ENCODE peak calls at places on chromosomes 13 and 19, in ten cellular contexts. One of them, this sample, is unnamed.
A peak's percentile ranks its signal among the peaks of the same experiment; 100 is the strongest.

GRCh38 chr19:14440049-14440448 is 6.9 kb downstream of the PKN1 start:
- DNase-seq in ovary: no peak
- DNase-seq in right lobe of liver: peak; percentile 75
- DNase-seq in sigmoid colon: peak; percentile 78
- DNase-seq in H1: no peak
- DNase-seq in tibial nerve: peak; percentile 33
- DNase-seq in Peyer's patch: peak; percentile 71
- DNase-seq in A549: no peak
- DNase-seq in body of pancreas: peak; percentile 70
- DNase-seq in IMR-90: no peak
- DNase-seq in this sample: peak; percentile 31

GRCh38 chr13:111614613-111615012 is 294.2 kb downstream of the TEX29 start:
- DNase-seq in ovary: no peak
- DNase-seq in right lobe of liver: peak; percentile 64
- DNase-seq in sigmoid colon: no peak
- DNase-seq in H1: no peak
- DNase-seq in tibial nerve: no peak
- DNase-seq in Peyer's patch: no peak
- DNase-seq in A549: no peak
- DNase-seq in body of pancreas: no peak
- DNase-seq in IMR-90: no peak
- DNase-seq in this sample: no peak

GRCh38 chr19:23943411-23943810 is 28.7 kb downstream of the ZNF726 start:
- DNase-seq in ovary: no peak
- DNase-seq in right lobe of liver: no peak
- DNase-seq in sigmoid colon: no peak
- DNase-seq in H1: no peak
- DNase-seq in tibial nerve: no peak
- DNase-seq in Peyer's patch: no peak
- DNase-seq in A549: no peak
- DNase-seq in body of pancreas: no peak
- DNase-seq in IMR-90: no peak
- DNase-seq in this sample: no peak

GRCh38 chr19:42683917-42684513 is 56.3 kb downstream of the PSG3 start:
- DNase-seq in ovary: no peak
- DNase-seq in right lobe of liver: no peak
- DNase-seq in sigmoid colon: no peak
- DNase-seq in H1: no peak
- DNase-seq in tibial nerve: no peak
- DNase-seq in Peyer's patch: no peak
- DNase-seq in A549: peak; percentile 63
- DNase-seq in body of pancreas: no peak
- DNase-seq in IMR-90: peak; percentile 31
- DNase-seq in this sample: no peak

GRCh38 chr13:75907044-75907443 is 270.9 kb downstream of the LMO7 start:
- DNase-seq in ovary: no peak
- DNase-seq in right lobe of liver: no peak
- DNase-seq in sigmoid colon: no peak
- DNase-seq in H1: no peak
- DNase-seq in tibial nerve: no peak
- DNase-seq in Peyer's patch: no peak
- DNase-seq in A549: no peak
- DNase-seq in body of pancreas: no peak
- DNase-seq in IMR-90: no peak
- DNase-seq in this sample: no peak

GRCh38 chr13:33111414-33112110 is 95.3 kb downstream of the KL start:
- DNase-seq in ovary: no peak
- DNase-seq in right lobe of liver: no peak
- DNase-seq in sigmoid colon: peak; percentile 74
- DNase-seq in H1: no peak
- DNase-seq in tibial nerve: no peak
- DNase-seq in Peyer's patch: no peak
- DNase-seq in A549: no peak
- DNase-seq in body of pancreas: no peak
- DNase-seq in IMR-90: peak; percentile 61
- DNase-seq in this sample: peak; percentile 53

GRCh38 chr13:99214232-99214631 is 13.6 kb downstream of the UBAC2 start:
- DNase-seq in ovary: no peak
- DNase-seq in right lobe of liver: no peak
- DNase-seq in sigmoid colon: no peak
- DNase-seq in H1: no peak
- DNase-seq in tibial nerve: no peak
- DNase-seq in Peyer's patch: no peak
- DNase-seq in A549: no peak
- DNase-seq in body of pancreas: no peak
- DNase-seq in IMR-90: no peak
- DNase-seq in this sample: no peak

GRCh38 chr13:31742102-31742695 is 2.9 kb downstream of the RXFP2 start:
- DNase-seq in ovary: peak; percentile 63
- DNase-seq in right lobe of liver: peak; percentile 70
- DNase-seq in sigmoid colon: peak; percentile 77
- DNase-seq in H1: peak; percentile 36
- DNase-seq in tibial nerve: peak; percentile 49
- DNase-seq in Peyer's patch: peak; percentile 53
- DNase-seq in A549: peak; percentile 50
- DNase-seq in body of pancreas: peak; percentile 59
- DNase-seq in IMR-90: peak; percentile 69
- DNase-seq in this sample: peak; percentile 72

GRCh38 chr19:29625316-29625715 is 19.2 kb downstream of the POP4 start:
- DNase-seq in ovary: no peak
- DNase-seq in right lobe of liver: no peak
- DNase-seq in sigmoid colon: no peak
- DNase-seq in H1: no peak
- DNase-seq in tibial nerve: no peak
- DNase-seq in Peyer's patch: no peak
- DNase-seq in A549: no peak
- DNase-seq in body of pancreas: peak; percentile 61
- DNase-seq in IMR-90: no peak
- DNase-seq in this sample: no peak

GRCh38 chr19:19464339-19465098 is 50.8 kb downstream of the TSSK6 start:
- DNase-seq in ovary: peak; percentile 46
- DNase-seq in right lobe of liver: no peak
- DNase-seq in sigmoid colon: no peak
- DNase-seq in H1: no peak
- DNase-seq in tibial nerve: no peak
- DNase-seq in Peyer's patch: no peak
- DNase-seq in A549: no peak
- DNase-seq in body of pancreas: peak; percentile 79
- DNase-seq in IMR-90: peak; percentile 73
- DNase-seq in this sample: no peak

GRCh38 chr19:48415395-48415794 is 21.9 kb downstream of the GRIN2D start:
- DNase-seq in ovary: peak; percentile 51
- DNase-seq in right lobe of liver: peak; percentile 80
- DNase-seq in sigmoid colon: peak; percentile 84
- DNase-seq in H1: peak; percentile 91
- DNase-seq in tibial nerve: peak; percentile 55
- DNase-seq in Peyer's patch: peak; percentile 88
- DNase-seq in A549: peak; percentile 93
- DNase-seq in body of pancreas: peak; percentile 85
- DNase-seq in IMR-90: peak; percentile 36
- DNase-seq in this sample: peak; percentile 50

GRCh38 chr13:99600318-99600717 is 99.0 kb downstream of the TM9SF2 start:
- DNase-seq in ovary: no peak
- DNase-seq in right lobe of liver: no peak
- DNase-seq in sigmoid colon: no peak
- DNase-seq in H1: no peak
- DNase-seq in tibial nerve: no peak
- DNase-seq in Peyer's patch: no peak
- DNase-seq in A549: no peak
- DNase-seq in body of pancreas: no peak
- DNase-seq in IMR-90: no peak
- DNase-seq in this sample: no peak

GRCh38 chr19:50333235-50333736 is 4.1 kb upstream of the KCNC3 start:
- DNase-seq in ovary: peak; percentile 69
- DNase-seq in right lobe of liver: peak; percentile 94
- DNase-seq in sigmoid colon: peak; percentile 91
- DNase-seq in H1: peak; percentile 86
- DNase-seq in tibial nerve: peak; percentile 45
- DNase-seq in Peyer's patch: peak; percentile 85
- DNase-seq in A549: peak; percentile 98
- DNase-seq in body of pancreas: peak; percentile 97
- DNase-seq in IMR-90: peak; percentile 67
- DNase-seq in this sample: peak; percentile 36

GRCh38 chr19:50332014-50332263 is 2.8 kb upstream of the KCNC3 start:
- DNase-seq in ovary: no peak
- DNase-seq in right lobe of liver: no peak
- DNase-seq in sigmoid colon: no peak
- DNase-seq in H1: no peak
- DNase-seq in tibial nerve: no peak
- DNase-seq in Peyer's patch: no peak
- DNase-seq in A549: no peak
- DNase-seq in body of pancreas: no peak
- DNase-seq in IMR-90: no peak
- DNase-seq in this sample: no peak

GRCh38 chr19:50331187-50332013 is 2.2 kb upstream of the KCNC3 start:
- DNase-seq in ovary: no peak
- DNase-seq in right lobe of liver: no peak
- DNase-seq in sigmoid colon: no peak
- DNase-seq in H1: no peak
- DNase-seq in tibial nerve: no peak
- DNase-seq in Peyer's patch: no peak
- DNase-seq in A549: no peak
- DNase-seq in body of pancreas: no peak
- DNase-seq in IMR-90: no peak
- DNase-seq in this sample: no peak

GRCh38 chr19:50333737-50334617 is 4.8 kb upstream of the KCNC3 start:
- DNase-seq in ovary: peak; percentile 72
- DNase-seq in right lobe of liver: peak; percentile 84
- DNase-seq in sigmoid colon: peak; percentile 74
- DNase-seq in H1: no peak
- DNase-seq in tibial nerve: no peak
- DNase-seq in Peyer's patch: peak; percentile 86
- DNase-seq in A549: peak; percentile 90
- DNase-seq in body of pancreas: no peak
- DNase-seq in IMR-90: no peak
- DNase-seq in this sample: peak; percentile 43

GRCh38 chr19:50332264-50333038 is 3.3 kb upstream of the KCNC3 start:
- DNase-seq in ovary: no peak
- DNase-seq in right lobe of liver: no peak
- DNase-seq in sigmoid colon: no peak
- DNase-seq in H1: no peak
- DNase-seq in tibial nerve: no peak
- DNase-seq in Peyer's patch: no peak
- DNase-seq in A549: no peak
- DNase-seq in body of pancreas: no peak
- DNase-seq in IMR-90: no peak
- DNase-seq in this sample: no peak
- H3K9me3 ChIP-seq in ovary: peaks cover 5% of the 10 kb centered on the region
- H3K9me3 ChIP-seq in right lobe of liver: no peaks in the 10 kb centered on the region
- H3K9me3 ChIP-seq in sigmoid colon: no peaks in the 10 kb centered on the region
- H3K9me3 ChIP-seq in H1: no peaks in the 10 kb centered on the region
- H3K9me3 ChIP-seq in tibial nerve: no peaks in the 10 kb centered on the region
- H3K9me3 ChIP-seq in Peyer's patch: no peaks in the 10 kb centered on the region
- H3K9me3 ChIP-seq in A549: peaks cover 3% of the 10 kb centered on the region
- H3K9me3 ChIP-seq in body of pancreas: no peaks in the 10 kb centered on the region
- H3K9me3 ChIP-seq in IMR-90: peaks cover 11% of the 10 kb centered on the region
- H3K9me3 ChIP-seq in this sample: no peaks in the 10 kb centered on the region

GRCh38 chr13:51244637-51245405 is 22.6 kb downstream of the FAM124A start:
- DNase-seq in ovary: no peak
- DNase-seq in right lobe of liver: no peak
- DNase-seq in sigmoid colon: no peak
- DNase-seq in H1: no peak
- DNase-seq in tibial nerve: no peak
- DNase-seq in Peyer's patch: no peak
- DNase-seq in A549: no peak
- DNase-seq in body of pancreas: no peak
- DNase-seq in IMR-90: no peak
- DNase-seq in this sample: no peak
- TF ChIP-seq POLR2A in ovary: no peak
- TF ChIP-seq POLR2A in right lobe of liver: no peak
- TF ChIP-seq POLR2A in sigmoid colon: no peak
- TF ChIP-seq POLR2A in H1: peak; percentile 63
- TF ChIP-seq POLR2A in tibial nerve: no peak
- TF ChIP-seq POLR2A in Peyer's patch: no peak
- TF ChIP-seq POLR2A in A549: no peak
- TF ChIP-seq POLR2A in body of pancreas: no peak
- TF ChIP-seq POLR2A in IMR-90: no peak
- TF ChIP-seq POLR2A in this sample: no peak

GRCh38 chr19:7258042-7258839 is 36.0 kb downstream of the INSR start:
- DNase-seq in ovary: no peak
- DNase-seq in right lobe of liver: no peak
- DNase-seq in sigmoid colon: no peak
- DNase-seq in H1: no peak
- DNase-seq in tibial nerve: no peak
- DNase-seq in Peyer's patch: no peak
- DNase-seq in A549: no peak
- DNase-seq in body of pancreas: peak; percentile 42
- DNase-seq in IMR-90: no peak
- DNase-seq in this sample: no peak
- H3K9me3 ChIP-seq in ovary: no peaks in the 10 kb centered on the region
- H3K9me3 ChIP-seq in right lobe of liver: no peaks in the 10 kb centered on the region
- H3K9me3 ChIP-seq in sigmoid colon: no peaks in the 10 kb centered on the region
- H3K9me3 ChIP-seq in H1: no peaks in the 10 kb centered on the region
- H3K9me3 ChIP-seq in tibial nerve: no peaks in the 10 kb centered on the region
- H3K9me3 ChIP-seq in Peyer's patch: no peaks in the 10 kb centered on the region
- H3K9me3 ChIP-seq in A549: no peaks in the 10 kb centered on the region
- H3K9me3 ChIP-seq in body of pancreas: no peaks in the 10 kb centered on the region
- H3K9me3 ChIP-seq in IMR-90: no peaks in the 10 kb centered on the region
- H3K9me3 ChIP-seq in this sample: no peaks in the 10 kb centered on the region

DNA sequence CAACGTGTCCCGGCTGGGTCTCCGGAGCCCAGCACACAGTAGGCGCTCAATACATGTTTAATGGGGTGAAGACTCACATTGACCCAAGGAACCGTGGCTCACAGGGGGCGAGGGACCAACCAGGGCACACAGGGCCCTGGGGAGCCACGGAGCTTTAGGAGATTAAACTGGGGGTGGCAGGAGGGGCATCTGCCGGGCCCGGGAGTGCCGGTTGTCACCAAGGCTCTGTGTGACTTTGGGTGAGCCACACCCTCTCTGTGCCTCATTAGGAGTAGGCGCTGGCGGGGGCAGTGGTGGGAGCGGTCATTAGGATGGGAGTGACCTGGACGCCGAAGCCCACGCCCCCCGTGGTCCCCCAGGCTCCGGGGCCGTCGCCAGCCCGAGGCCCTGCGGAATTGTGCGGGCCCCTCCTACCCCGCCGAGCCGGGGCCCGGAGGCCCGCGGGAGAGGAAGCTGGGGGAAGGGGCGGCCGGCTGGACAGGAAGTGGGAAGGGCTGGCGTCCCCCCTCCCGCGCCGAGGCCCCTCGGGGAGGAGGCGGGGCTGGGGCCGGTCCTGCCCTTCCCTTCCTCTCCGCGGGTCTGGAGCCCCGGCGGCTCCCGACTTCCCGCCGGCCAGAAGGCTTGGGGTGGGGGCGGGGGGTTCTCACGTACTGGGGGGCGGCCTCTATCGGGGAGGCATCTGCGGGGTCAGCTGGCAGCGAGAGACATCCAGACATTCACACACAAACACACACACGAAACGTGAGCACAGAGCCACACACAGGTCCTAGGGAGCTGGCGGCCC is 1.8 kb upstream of the SSBP4 start:
- DNase-seq in ovary: peak; percentile 88
- DNase-seq in right lobe of liver: peak; percentile 77
- DNase-seq in sigmoid colon: peak; percentile 91
- DNase-seq in H1: no peak
- DNase-seq in tibial nerve: peak; percentile 63
- DNase-seq in Peyer's patch: no peak
- DNase-seq in A549: peak; percentile 79
- DNase-seq in body of pancreas: peak; percentile 75
- DNase-seq in IMR-90: peak; percentile 73
- DNase-seq in this sample: peak; percentile 86
- TF ChIP-seq POLR2A in ovary: peak; percentile 58
- TF ChIP-seq POLR2A in right lobe of liver: peak; percentile 48
- TF ChIP-seq POLR2A in sigmoid colon: no peak
- TF ChIP-seq POLR2A in H1: no peak
- TF ChIP-seq POLR2A in tibial nerve: peak; percentile 57
- TF ChIP-seq POLR2A in Peyer's patch: no peak
- TF ChIP-seq POLR2A in A549: peak; percentile 22
- TF ChIP-seq POLR2A in body of pancreas: peak; percentile 46
- TF ChIP-seq POLR2A in IMR-90: no peak
- TF ChIP-seq POLR2A in this sample: peak; percentile 66